ENCODE peak calls at places on chromosomes 3 and 15, in ten cellular contexts. One of them, this sample, is unnamed.

GRCh38 chr3:195120199-195120556 is 150.8 kb downstream of the XXYLT1 start:
- DNase-seq in HCT116: no peak
- DNase-seq in vagina: no peak
- DNase-seq in GM12878: no peak
- DNase-seq in stomach: no peak
- DNase-seq in GM12891: no peak
- DNase-seq in sigmoid colon: no peak
- DNase-seq in K562: no peak
- DNase-seq in transverse colon: no peak
- DNase-seq in HL-60: no peak
- DNase-seq in this sample: no peak

GRCh38 chr3:156598413-156598812 is 43.5 kb upstream of the SSR3 start:
- DNase-seq in HCT116: no peak
- DNase-seq in vagina: no peak
- DNase-seq in GM12878: no peak
- DNase-seq in stomach: no peak
- DNase-seq in GM12891: no peak
- DNase-seq in sigmoid colon: no peak
- DNase-seq in K562: no peak
- DNase-seq in transverse colon: no peak
- DNase-seq in HL-60: no peak
- DNase-seq in this sample: no peak

GRCh38 chr3:178217479-178217878 is 318.8 kb upstream of the KCNMB2 start:
- DNase-seq in HCT116: no peak
- DNase-seq in vagina: no peak
- DNase-seq in GM12878: no peak
- DNase-seq in stomach: no peak
- DNase-seq in GM12891: no peak
- DNase-seq in sigmoid colon: no peak
- DNase-seq in K562: no peak
- DNase-seq in transverse colon: no peak
- DNase-seq in HL-60: no peak
- DNase-seq in this sample: no peak

GRCh38 chr3:100086401-100086800 is 27.9 kb downstream of the FILIP1L start:
- DNase-seq in HCT116: no peak
- DNase-seq in vagina: no peak
- DNase-seq in GM12878: no peak
- DNase-seq in stomach: no peak
- DNase-seq in GM12891: no peak
- DNase-seq in sigmoid colon: no peak
- DNase-seq in K562: no peak
- DNase-seq in transverse colon: no peak
- DNase-seq in HL-60: no peak
- DNase-seq in this sample: no peak

GRCh38 chr15:69537888-69538287 is 85.3 kb downstream of the RPLP1 start:
- DNase-seq in HCT116: no peak
- DNase-seq in vagina: no peak
- DNase-seq in GM12878: no peak
- DNase-seq in stomach: no peak
- DNase-seq in GM12891: no peak
- DNase-seq in sigmoid colon: no peak
- DNase-seq in K562: no peak
- DNase-seq in transverse colon: no peak
- DNase-seq in HL-60: no peak
- DNase-seq in this sample: no peak

GRCh38 chr3:188197388-188197847 is 43.5 kb downstream of the LPP start:
- DNase-seq in HCT116: no peak
- DNase-seq in vagina: no peak
- DNase-seq in GM12878: no peak
- DNase-seq in stomach: no peak
- DNase-seq in GM12891: no peak
- DNase-seq in sigmoid colon: no peak
- DNase-seq in K562: no peak
- DNase-seq in transverse colon: no peak
- DNase-seq in HL-60: no peak
- DNase-seq in this sample: no peak

GRCh38 chr3:157695586-157695985 is 192.4 kb upstream of the VEPH1 start:
- DNase-seq in HCT116: no peak
- DNase-seq in vagina: no peak
- DNase-seq in GM12878: no peak
- DNase-seq in stomach: no peak
- DNase-seq in GM12891: no peak
- DNase-seq in sigmoid colon: no peak
- DNase-seq in K562: no peak
- DNase-seq in transverse colon: no peak
- DNase-seq in HL-60: no peak
- DNase-seq in this sample: no peak

GRCh38 chr15:96177279-96177678 is 153.2 kb upstream of the NR2F2 start:
- DNase-seq in HCT116: no peak
- DNase-seq in vagina: no peak
- DNase-seq in GM12878: no peak
- DNase-seq in stomach: no peak
- DNase-seq in GM12891: no peak
- DNase-seq in sigmoid colon: no peak
- DNase-seq in K562: no peak
- DNase-seq in transverse colon: no peak
- DNase-seq in HL-60: no peak
- DNase-seq in this sample: no peak

GRCh38 chr3:152377184-152377570 is 108.4 kb downstream of the MBNL1 start:
- DNase-seq in HCT116: no peak
- DNase-seq in vagina: no peak
- DNase-seq in GM12878: no peak
- DNase-seq in stomach: no peak
- DNase-seq in GM12891: no peak
- DNase-seq in sigmoid colon: no peak
- DNase-seq in K562: no peak
- DNase-seq in transverse colon: no peak
- DNase-seq in HL-60: no peak
- DNase-seq in this sample: no peak

GRCh38 chr3:152374260-152374990 is 105.7 kb downstream of the MBNL1 start:
- DNase-seq in HCT116: no peak
- DNase-seq in vagina: no peak
- DNase-seq in GM12878: no peak
- DNase-seq in stomach: no peak
- DNase-seq in GM12891: no peak
- DNase-seq in sigmoid colon: no peak
- DNase-seq in K562: no peak
- DNase-seq in transverse colon: no peak
- DNase-seq in HL-60: no peak
- DNase-seq in this sample: no peak

GRCh38 chr3:152375546-152375945 is 106.8 kb downstream of the MBNL1 start:
- DNase-seq in HCT116: no peak
- DNase-seq in vagina: no peak
- DNase-seq in GM12878: no peak
- DNase-seq in stomach: no peak
- DNase-seq in GM12891: no peak
- DNase-seq in sigmoid colon: no peak
- DNase-seq in K562: no peak
- DNase-seq in transverse colon: no peak
- DNase-seq in HL-60: no peak
- DNase-seq in this sample: no peak

GRCh38 chr3:152379415-152380042 is 110.8 kb downstream of the MBNL1 start:
- DNase-seq in HCT116: no peak
- DNase-seq in vagina: no peak
- DNase-seq in GM12878: no peak
- DNase-seq in stomach: no peak
- DNase-seq in GM12891: no peak
- DNase-seq in sigmoid colon: no peak
- DNase-seq in K562: no peak
- DNase-seq in transverse colon: no peak
- DNase-seq in HL-60: no peak
- DNase-seq in this sample: no peak

DNA sequence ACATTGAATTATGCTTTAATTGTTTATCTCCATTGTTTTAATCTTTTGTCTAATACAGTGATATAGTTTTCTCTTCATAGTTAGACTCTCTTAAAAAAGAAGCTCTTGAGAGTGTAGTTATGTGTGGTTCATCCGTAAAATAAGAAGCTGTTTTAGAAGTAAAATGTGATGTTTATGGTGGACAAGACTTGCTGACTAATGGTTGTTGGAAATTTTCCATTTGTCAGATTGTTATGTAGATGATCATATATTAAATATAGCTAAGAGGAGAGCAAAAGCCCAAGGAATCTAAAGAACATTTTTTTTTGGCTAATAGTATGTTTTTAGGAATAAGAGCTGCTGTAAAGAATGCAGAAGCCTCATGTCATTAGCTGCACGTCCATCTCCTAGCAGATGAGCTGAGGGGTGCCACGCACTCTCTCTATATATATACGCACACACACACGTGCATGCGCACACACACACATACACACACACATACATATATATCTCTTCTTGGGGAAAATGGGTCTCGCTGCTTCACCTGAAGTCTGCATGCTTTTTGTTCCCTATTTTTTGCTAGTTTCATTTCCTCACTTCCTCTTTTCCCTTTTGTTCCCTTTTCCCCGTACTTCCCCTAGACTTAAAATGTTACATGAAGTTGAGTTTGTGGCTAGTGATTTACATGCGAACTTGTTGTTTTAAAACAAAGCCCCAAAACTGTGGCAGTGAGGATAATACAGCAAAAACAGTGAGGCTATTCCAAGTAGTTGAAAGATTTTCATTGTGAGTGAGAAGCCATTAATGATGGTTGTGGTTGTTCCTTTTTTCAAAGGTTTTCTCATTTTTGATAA is 107.8 kb downstream of the MBNL1 start:
- DNase-seq in HCT116: no peak
- DNase-seq in vagina: no peak
- DNase-seq in GM12878: peak; percentile 97
- DNase-seq in stomach: no peak
- DNase-seq in GM12891: no peak
- DNase-seq in sigmoid colon: no peak
- DNase-seq in K562: no peak
- DNase-seq in transverse colon: peak; percentile 26
- DNase-seq in HL-60: peak; percentile 56
- DNase-seq in this sample: peak; percentile 7
- TF ChIP-seq POLR2AphosphoS5 in HCT116: no peak
- TF ChIP-seq POLR2AphosphoS5 in vagina: no peak
- TF ChIP-seq POLR2AphosphoS5 in GM12878: peak; percentile 97
- TF ChIP-seq POLR2AphosphoS5 in stomach: no peak
- TF ChIP-seq POLR2AphosphoS5 in GM12891: peak; percentile 96
- TF ChIP-seq POLR2AphosphoS5 in sigmoid colon: no peak
- TF ChIP-seq POLR2AphosphoS5 in K562: no peak
- TF ChIP-seq POLR2AphosphoS5 in transverse colon: peak; percentile 23
- TF ChIP-seq POLR2AphosphoS5 in HL-60: peak; percentile 88
- TF ChIP-seq POLR2AphosphoS5 in this sample: peak; percentile 95

GRCh38 chr3:45026038-45026437 is at the start of gene CLEC3B:
- DNase-seq in HCT116: no peak
- DNase-seq in vagina: no peak
- DNase-seq in GM12878: no peak
- DNase-seq in stomach: no peak
- DNase-seq in GM12891: no peak
- DNase-seq in sigmoid colon: peak; percentile 80
- DNase-seq in K562: no peak
- DNase-seq in transverse colon: peak; percentile 33
- DNase-seq in HL-60: no peak
- DNase-seq in this sample: no peak
- TF ChIP-seq POLR2AphosphoS5 in HCT116: no peak
- TF ChIP-seq POLR2AphosphoS5 in vagina: no peak
- TF ChIP-seq POLR2AphosphoS5 in GM12878: no peak
- TF ChIP-seq POLR2AphosphoS5 in stomach: peak; percentile 39
- TF ChIP-seq POLR2AphosphoS5 in GM12891: no peak
- TF ChIP-seq POLR2AphosphoS5 in sigmoid colon: peak; percentile 21
- TF ChIP-seq POLR2AphosphoS5 in K562: no peak
- TF ChIP-seq POLR2AphosphoS5 in transverse colon: peak; percentile 20
- TF ChIP-seq POLR2AphosphoS5 in HL-60: no peak
- TF ChIP-seq POLR2AphosphoS5 in this sample: no peak

GRCh38 chr15:73225358-73226015 is 143.3 kb downstream of the HCN4 start:
- DNase-seq in HCT116: no peak
- DNase-seq in vagina: no peak
- DNase-seq in GM12878: no peak
- DNase-seq in stomach: no peak
- DNase-seq in GM12891: no peak
- DNase-seq in sigmoid colon: no peak
- DNase-seq in K562: peak; percentile 32
- DNase-seq in transverse colon: peak; percentile 80
- DNase-seq in HL-60: no peak
- DNase-seq in this sample: no peak
- TF ChIP-seq POLR2AphosphoS5 in HCT116: no peak
- TF ChIP-seq POLR2AphosphoS5 in vagina: no peak
- TF ChIP-seq POLR2AphosphoS5 in GM12878: no peak
- TF ChIP-seq POLR2AphosphoS5 in stomach: no peak
- TF ChIP-seq POLR2AphosphoS5 in GM12891: no peak
- TF ChIP-seq POLR2AphosphoS5 in sigmoid colon: no peak
- TF ChIP-seq POLR2AphosphoS5 in K562: no peak
- TF ChIP-seq POLR2AphosphoS5 in transverse colon: peak; percentile 5
- TF ChIP-seq POLR2AphosphoS5 in HL-60: no peak
- TF ChIP-seq POLR2AphosphoS5 in this sample: no peak

GRCh38 chr3:20185364-20185732 is 658 bp downstream of the SGO1 start:
- DNase-seq in HCT116: no peak
- DNase-seq in vagina: no peak
- DNase-seq in GM12878: no peak
- DNase-seq in stomach: no peak
- DNase-seq in GM12891: no peak
- DNase-seq in sigmoid colon: no peak
- DNase-seq in K562: no peak
- DNase-seq in transverse colon: no peak
- DNase-seq in HL-60: peak; percentile 6
- DNase-seq in this sample: no peak

GRCh38 chr3:20182206-20182605 is 3.8 kb downstream of the SGO1 start:
- DNase-seq in HCT116: no peak
- DNase-seq in vagina: no peak
- DNase-seq in GM12878: no peak
- DNase-seq in stomach: peak; percentile 59
- DNase-seq in GM12891: no peak
- DNase-seq in sigmoid colon: no peak
- DNase-seq in K562: no peak
- DNase-seq in transverse colon: no peak
- DNase-seq in HL-60: no peak
- DNase-seq in this sample: no peak

GRCh38 chr3:20186600-20187004 is 596 bp upstream of the SGO1 start:
- DNase-seq in HCT116: no peak
- DNase-seq in vagina: no peak
- DNase-seq in GM12878: no peak
- DNase-seq in stomach: no peak
- DNase-seq in GM12891: no peak
- DNase-seq in sigmoid colon: no peak
- DNase-seq in K562: no peak
- DNase-seq in transverse colon: no peak
- DNase-seq in HL-60: no peak
- DNase-seq in this sample: no peak

GRCh38 chr3:20181276-20181675 is 4.7 kb downstream of the SGO1 start:
- DNase-seq in HCT116: no peak
- DNase-seq in vagina: no peak
- DNase-seq in GM12878: no peak
- DNase-seq in stomach: no peak
- DNase-seq in GM12891: no peak
- DNase-seq in sigmoid colon: no peak
- DNase-seq in K562: no peak
- DNase-seq in transverse colon: no peak
- DNase-seq in HL-60: no peak
- DNase-seq in this sample: no peak

DNA sequence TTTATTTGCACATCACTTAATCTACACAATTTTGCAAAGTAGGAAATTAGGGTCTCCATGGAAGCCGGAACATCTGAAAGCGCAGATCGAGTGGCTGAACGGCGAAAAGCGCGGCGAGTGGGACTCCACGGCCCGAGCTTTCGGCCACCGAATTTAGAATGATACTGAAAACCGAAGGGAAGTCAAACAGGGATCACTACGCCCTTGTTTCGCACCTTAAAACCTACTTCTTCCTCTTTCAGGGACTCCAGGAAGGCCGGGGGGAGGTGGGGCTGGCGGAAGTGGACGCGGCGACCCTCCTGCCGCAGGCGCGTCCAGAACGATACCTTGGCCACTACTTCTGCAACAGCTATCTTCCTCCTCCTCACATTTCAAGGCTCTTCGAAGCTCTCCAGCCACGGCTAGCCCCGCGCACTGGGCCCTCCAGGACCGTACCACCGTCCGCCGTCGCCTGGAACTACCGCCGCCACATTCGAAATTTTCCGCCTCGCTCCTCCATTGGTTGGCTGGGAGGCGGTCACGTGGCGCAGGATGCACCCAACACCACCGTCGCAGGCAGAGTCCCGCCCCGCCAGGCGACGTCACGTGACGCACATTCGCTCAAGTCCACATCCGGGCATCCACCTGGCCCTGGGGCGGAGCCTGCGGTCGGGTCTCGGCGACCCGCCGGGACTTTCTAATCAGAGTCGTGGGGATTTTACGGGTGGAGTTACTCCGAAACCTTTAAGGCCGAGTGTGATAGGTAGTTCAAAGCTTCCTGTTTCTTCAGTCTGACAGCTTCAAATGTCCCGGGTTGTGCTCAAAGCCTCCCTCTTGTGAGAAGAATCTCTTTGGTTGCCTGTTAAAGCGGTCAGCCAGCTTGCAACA is at the start of gene SGO1:
- DNase-seq in HCT116: peak; percentile 95
- DNase-seq in vagina: peak; percentile 99
- DNase-seq in GM12878: peak; percentile 97
- DNase-seq in stomach: peak; percentile 100
- DNase-seq in GM12891: peak; percentile 74
- DNase-seq in sigmoid colon: peak; percentile 99
- DNase-seq in K562: peak; percentile 99
- DNase-seq in transverse colon: peak; percentile 100
- DNase-seq in HL-60: peak; percentile 92
- DNase-seq in this sample: peak; percentile 73
- TF ChIP-seq POLR2AphosphoS5 in HCT116: peak; percentile 97
- TF ChIP-seq POLR2AphosphoS5 in vagina: peak; percentile 98
- TF ChIP-seq POLR2AphosphoS5 in GM12878: peak; percentile 92
- TF ChIP-seq POLR2AphosphoS5 in stomach: peak; percentile 96
- TF ChIP-seq POLR2AphosphoS5 in GM12891: peak; percentile 87
- TF ChIP-seq POLR2AphosphoS5 in sigmoid colon: peak; percentile 96
- TF ChIP-seq POLR2AphosphoS5 in K562: peak; percentile 89
- TF ChIP-seq POLR2AphosphoS5 in transverse colon: peak; percentile 91
- TF ChIP-seq POLR2AphosphoS5 in HL-60: peak; percentile 76
- TF ChIP-seq POLR2AphosphoS5 in this sample: peak; percentile 79